ENCODE peak calls at places on chromosomes 11 and 22, in five cellular contexts. K, Q, Z, P and W are unnamed samples.

GRCh38 chr11:69726481-69726880 is 22.7 kb upstream of the FGF19 start:
- DNase-seq in Z (no peak), K (no peak), Q (no peak), P (no peak), W (no peak)

GRCh38 chr11:15146271-15147003 is 31.7 kb downstream of the INSC start:
- DNase-seq in Z (no peak), K (no peak), Q (no peak), P (no peak), W (no peak)

GRCh38 chr11:2837096-2837601 is 48.4 kb downstream of the CDKN1C start:
- DNase-seq in P (no peak), K (peak; percentile 59), Z (peak; percentile 72), Q (peak; percentile 78), W (peak; percentile 94)

GRCh38 chr11:129402196-129402595 is 26.5 kb downstream of the BARX2 start:
- DNase-seq in Z (no peak), K (no peak), P (no peak), Q (no peak), W (no peak)

GRCh38 chr22:36301384-36301828 is 48.5 kb downstream of the APOL1 start:
- DNase-seq in Z (peak; percentile 78), K (peak; percentile 81), P (peak; percentile 60), Q (peak; percentile 78), W (peak; percentile 90)

GRCh38 chr11:22792497-22792896 is 37.1 kb downstream of the SVIP start:
- DNase-seq in Z (no peak), K (peak; percentile 68), Q (no peak), P (peak; percentile 92), W (no peak)

GRCh38 chr11:13550761-13551160 is 55.0 kb upstream of the PTH start:
- DNase-seq in P (no peak), Q (no peak), K (no peak), Z (no peak), W (no peak)

GRCh38 chr11:118618991-118619375 is 11.6 kb downstream of the PHLDB1 start:
- DNase-seq in Z (peak; percentile 27), K (peak; percentile 66), Q (peak; percentile 86), P (peak; percentile 61), W (peak; percentile 88)

GRCh38 chr11:83521647-83522596 is 235.8 kb upstream of the CCDC90B start:
- DNase-seq in Q (no peak), Z (no peak), K (no peak), P (no peak), W (no peak)

GRCh38 chr11:116053538-116053919 is 549.3 kb upstream of the CADM1 start:
- DNase-seq in Q (no peak), P (no peak), Z (no peak), K (no peak), W (no peak)

GRCh38 chr22:46734830-46735453 is 3.1 kb downstream of the CERK start:
- DNase-seq in Z (peak; percentile 53), Q (peak; percentile 65), K (no peak), P (peak; percentile 79), W (no peak)

GRCh38 chr11:61080986-61081590 is 21.2 kb upstream of the CD5 start:
- DNase-seq in Z (no peak), P (no peak), Q (no peak), K (no peak), W (no peak)

GRCh38 chr22:49236541-49237075 is 591.1 kb downstream of the BRD1 start:
- DNase-seq in Z (no peak), K (peak; percentile 7), Q (no peak), P (no peak), W (no peak)

GRCh38 chr22:31958625-31959239 is 14.4 kb downstream of the YWHAH start:
- DNase-seq in Z (no peak), K (no peak), P (no peak), Q (no peak), W (no peak)

GRCh38 chr22:42649261-42650056 is at the start of gene CYB5R3:
- DNase-seq in Q (peak; percentile 91), K (peak; percentile 88), Z (peak; percentile 83), P (peak; percentile 81), W (peak; percentile 95)

GRCh38 chr11:83819936-83820549 is 533.9 kb upstream of the CCDC90B start:
- DNase-seq in Q (no peak), P (peak; percentile 65), K (peak; percentile 37), Z (peak; percentile 54), W (no peak)

DNA sequence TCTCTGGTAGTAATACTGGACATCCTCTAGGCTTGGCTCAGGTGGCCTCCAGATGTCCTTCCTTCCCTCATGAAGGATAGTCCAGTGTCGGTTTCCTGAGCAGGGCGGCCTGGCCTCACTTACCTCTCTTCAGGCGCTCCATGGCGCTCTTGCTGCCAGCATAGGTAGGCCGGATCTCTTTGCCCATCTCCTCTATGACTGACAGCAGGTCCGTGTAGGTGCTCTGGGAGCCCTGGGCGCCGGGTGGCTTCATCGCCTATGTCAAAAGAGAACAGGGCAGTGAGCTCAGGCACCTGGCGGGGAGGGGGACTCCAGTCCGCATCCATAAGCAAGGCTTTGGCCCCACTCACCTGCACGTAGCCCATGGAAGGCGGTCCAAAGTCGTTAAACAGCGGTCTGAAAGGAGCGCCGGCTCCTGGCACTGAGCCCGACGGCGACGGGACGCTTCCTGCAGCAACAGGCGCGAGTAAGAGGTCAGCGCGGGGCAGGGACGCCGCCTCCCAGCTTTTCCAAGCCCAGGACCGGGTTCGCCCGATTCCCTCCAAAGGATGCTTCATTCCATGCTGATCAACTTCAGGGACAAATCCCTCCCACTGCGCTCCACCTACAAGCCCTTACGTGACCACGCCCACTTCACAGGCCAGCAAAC is 596 bp downstream of the CDK2AP2 start:
- DNase-seq in Z (peak; percentile 89), K (peak; percentile 79), P (no peak), Q (peak; percentile 86), W (no peak)
- H3K4me1 ChIP-seq in Z (peaks cover 50% of the 10 kb centered on the region), K (peaks cover 21% of the 10 kb centered on the region), P (peaks cover 36% of the 10 kb centered on the region), Q (no peaks in the 10 kb centered on the region), W (peaks cover 10% of the 10 kb centered on the region)

DNA sequence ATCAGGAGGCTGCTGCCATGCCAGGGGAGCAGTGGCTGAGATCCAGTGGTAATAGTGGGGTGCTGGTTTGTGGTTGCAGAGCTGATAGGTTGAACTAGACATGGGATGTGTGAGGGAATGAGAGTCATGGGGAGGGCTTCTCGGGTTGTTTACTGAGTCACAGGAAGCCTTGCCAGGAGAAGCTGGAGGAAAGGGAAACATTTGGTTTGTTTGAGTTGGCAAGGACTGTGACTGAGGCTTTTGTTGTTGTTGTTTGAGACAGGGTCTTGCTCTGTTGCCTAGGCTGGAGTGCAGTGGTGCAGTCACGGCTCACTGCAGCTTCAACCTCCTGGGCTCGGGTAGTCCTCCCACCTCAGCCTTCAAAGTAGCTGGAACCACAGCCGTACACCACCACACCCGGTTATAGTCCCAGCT is 49.3 kb downstream of the CABIN1 start:
- DNase-seq in K (peak; percentile 44), Q (peak; percentile 65), Z (peak; percentile 32), P (peak; percentile 97), W (no peak)
- H3K27ac ChIP-seq in K (peak overlapping the region; percentile 75), Q (peak overlapping the region; percentile 10), Z (no peak overlapping the region), P (peak overlapping the region; percentile 90), W (peak overlapping the region; percentile 80)

GRCh38 chr11:75557649-75558494 is 4.2 kb upstream of the SERPINH1 start:
- DNase-seq in Z (no peak), K (peak; percentile 63), P (peak; percentile 76), Q (peak; percentile 89), W (peak; percentile 86)

GRCh38 chr11:75560644-75561043 is 1.4 kb upstream of the SERPINH1 start:
- DNase-seq in K (no peak), P (no peak), Q (no peak), Z (no peak), W (no peak)

GRCh38 chr11:75561426-75562047 is 516 bp upstream of the SERPINH1 start:
- DNase-seq in Z (no peak), P (peak; percentile 20), Q (no peak), K (no peak), W (no peak)

GRCh38 chr11:75562048-75562835 is at the start of gene SERPINH1:
- DNase-seq in P (peak; percentile 71), Z (peak; percentile 91), K (peak; percentile 91), Q (peak; percentile 94), W (peak; percentile 92)

GRCh38 chr11:75558939-75559843 is 2.9 kb upstream of the SERPINH1 start:
- DNase-seq in Z (no peak), P (peak; percentile 71), Q (peak; percentile 80), K (peak; percentile 67), W (peak; percentile 74)
- H3K4me1 ChIP-seq in Z (peaks cover 19% of the 10 kb centered on the region), P (peaks cover 38% of the 10 kb centered on the region), Q (peaks cover 5% of the 10 kb centered on the region), K (peaks cover 66% of the 10 kb centered on the region), W (peaks cover 18% of the 10 kb centered on the region)

DNA sequence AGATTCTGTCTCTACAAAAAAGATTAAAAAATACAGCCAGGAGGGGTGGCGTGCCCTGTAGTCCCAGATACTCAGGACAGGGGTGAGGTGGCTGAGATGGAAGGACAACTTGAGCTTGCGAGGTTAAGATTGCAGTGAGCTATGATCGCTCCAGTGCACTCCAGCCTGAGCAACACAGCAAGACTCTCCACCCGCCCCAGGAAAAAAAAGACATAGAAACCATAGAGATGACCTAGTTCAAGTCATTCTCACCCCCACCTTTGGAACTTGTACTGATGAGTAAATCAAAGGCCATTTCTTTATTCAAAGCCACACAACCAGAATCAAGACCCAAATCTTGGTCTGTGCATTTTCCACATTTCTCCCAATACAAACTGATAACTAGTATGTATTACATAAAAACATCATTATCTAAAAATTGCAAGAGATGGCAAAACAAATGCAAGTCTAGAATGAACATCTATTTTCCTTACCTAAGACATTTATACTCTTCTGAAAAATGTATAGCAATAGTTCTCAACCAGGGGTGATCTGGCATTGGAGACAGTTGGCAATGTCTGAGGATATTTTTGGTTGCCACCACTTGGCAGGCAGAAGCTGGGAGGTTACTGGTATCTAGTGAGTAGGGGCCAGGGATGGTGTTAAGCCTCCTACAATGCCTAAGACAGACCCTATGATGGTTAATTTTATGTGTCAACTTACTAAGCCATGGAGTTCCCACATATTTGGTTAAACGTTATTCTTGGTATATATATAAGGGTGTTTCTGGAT is 34.6 kb downstream of the LGR4 start:
- DNase-seq in K (no peak), Z (no peak), Q (no peak), P (no peak), W (no peak)
- H3K27ac ChIP-seq in K (no peak overlapping the region), Z (no peak overlapping the region), Q (no peak overlapping the region), P (no peak overlapping the region), W (no peak overlapping the region)

GRCh38 chr11:48005133-48005532 is 24.8 kb downstream of the PTPRJ start:
- DNase-seq in Q (no peak), K (no peak), P (no peak), Z (no peak), W (no peak)

GRCh38 chr11:48007677-48008076 is 27.3 kb downstream of the PTPRJ start:
- DNase-seq in P (no peak), K (no peak), Z (no peak), Q (no peak), W (no peak)

GRCh38 chr11:48005878-48006277 is 25.5 kb downstream of the PTPRJ start:
- DNase-seq in P (no peak), K (no peak), Z (no peak), Q (no peak), W (no peak)

GRCh38 chr11:48004456-48004855 is 24.1 kb downstream of the PTPRJ start:
- DNase-seq in Z (no peak), K (no peak), P (no peak), Q (no peak), W (no peak)

GRCh38 chr11:48006301-48006992 is 26.1 kb downstream of the PTPRJ start:
- DNase-seq in P (peak; percentile 37), Z (no peak), K (no peak), Q (no peak), W (no peak)
- H3K4me1 ChIP-seq in P (no peaks in the 10 kb centered on the region), Z (peaks cover 7% of the 10 kb centered on the region), K (no peaks in the 10 kb centered on the region), Q (peaks cover 6% of the 10 kb centered on the region), W (peaks cover 9% of the 10 kb centered on the region)

GRCh38 chr11:65574963-65575567 is 788 bp upstream of the EHBP1L1 start:
- DNase-seq in Q (no peak), Z (peak; percentile 79), K (no peak), P (peak; percentile 46), W (peak; percentile 74)
- H3K27ac ChIP-seq in Q (peak overlapping the region; percentile 78), Z (peak overlapping the region; percentile 92), K (peak overlapping the region; percentile 92), P (peak overlapping the region; percentile 45), W (peak overlapping the region; percentile 73)